ENCODE peak calls at places on chromosome 22, in four cellular contexts. One of them, this sample, is unnamed.

GRCh38 chr22:37148031-37148651 is 1.6 kb downstream of the IL2RB start:
- DNase-seq in effector memory CD4-positive, alpha-beta T cell: no peak
- DNase-seq in putamen: no peak
- DNase-seq in RPMI7951: no peak
- DNase-seq in this sample: peak; percentile 29

GRCh38 chr22:38316340-38317236 is 645 bp downstream of the CSNK1E start:
- DNase-seq in effector memory CD4-positive, alpha-beta T cell: peak; percentile 36
- DNase-seq in putamen: peak; percentile 86
- DNase-seq in RPMI7951: peak; percentile 52
- DNase-seq in this sample: peak; percentile 51

GRCh38 chr22:37198290-37199102 is 10.4 kb upstream of the C1QTNF6 start:
- DNase-seq in effector memory CD4-positive, alpha-beta T cell: peak; percentile 74
- DNase-seq in putamen: peak; percentile 74
- DNase-seq in RPMI7951: peak; percentile 69
- DNase-seq in this sample: peak; percentile 90

GRCh38 chr22:21628386-21629261 is 1.2 kb downstream of the YDJC start:
- DNase-seq in effector memory CD4-positive, alpha-beta T cell: no peak
- DNase-seq in putamen: no peak
- DNase-seq in RPMI7951: no peak
- DNase-seq in this sample: no peak

GRCh38 chr22:37892566-37893338 is 13.3 kb upstream of the MICALL1 start:
- DNase-seq in effector memory CD4-positive, alpha-beta T cell: no peak
- DNase-seq in putamen: peak; percentile 95
- DNase-seq in RPMI7951: no peak
- DNase-seq in this sample: no peak

GRCh38 chr22:39306456-39307361 is 12.7 kb downstream of the RPL3 start:
- DNase-seq in effector memory CD4-positive, alpha-beta T cell: no peak
- DNase-seq in putamen: no peak
- DNase-seq in RPMI7951: no peak
- DNase-seq in this sample: peak; percentile 36

GRCh38 chr22:45470871-45471270 is 31.8 kb upstream of the FBLN1 start:
- DNase-seq in effector memory CD4-positive, alpha-beta T cell: no peak
- DNase-seq in putamen: no peak
- DNase-seq in RPMI7951: no peak
- DNase-seq in this sample: no peak

GRCh38 chr22:37279469-37279868 is 2.8 kb upstream of the CYTH4 start:
- DNase-seq in effector memory CD4-positive, alpha-beta T cell: no peak
- DNase-seq in putamen: no peak
- DNase-seq in RPMI7951: peak; percentile 46
- DNase-seq in this sample: no peak

GRCh38 chr22:32649515-32650200 is 151.8 kb upstream of the TIMP3 start:
- DNase-seq in effector memory CD4-positive, alpha-beta T cell: no peak
- DNase-seq in putamen: no peak
- DNase-seq in RPMI7951: peak; percentile 95
- DNase-seq in this sample: no peak

GRCh38 chr22:35561796-35562526 is 21.3 kb downstream of the RASD2 start:
- DNase-seq in effector memory CD4-positive, alpha-beta T cell: no peak
- DNase-seq in putamen: no peak
- DNase-seq in RPMI7951: peak; percentile 85
- DNase-seq in this sample: no peak

GRCh38 chr22:43142881-43143562 is at the start of gene MCAT:
- DNase-seq in effector memory CD4-positive, alpha-beta T cell: peak; percentile 57
- DNase-seq in putamen: peak; percentile 78
- DNase-seq in RPMI7951: peak; percentile 74
- DNase-seq in this sample: peak; percentile 69

GRCh38 chr22:36456459-36456835 is 25.0 kb downstream of the TXN2 start:
- DNase-seq in effector memory CD4-positive, alpha-beta T cell: no peak
- DNase-seq in putamen: no peak
- DNase-seq in RPMI7951: no peak
- DNase-seq in this sample: no peak

GRCh38 chr22:22394589-22394988 is 114.0 kb downstream of the ZNF280B start:
- DNase-seq in effector memory CD4-positive, alpha-beta T cell: no peak
- DNase-seq in putamen: no peak
- DNase-seq in RPMI7951: no peak
- DNase-seq in this sample: no peak